ENCODE peak calls at places on chromosomes 12 and 14, in nine cellular contexts. Z is epithelial cell of esophagus, O is fibroblast of lung, B is dorsolateral prefrontal cortex, N is A549, G is NB4, P is adrenal gland, F is AG04449, T is AG10803. A is an unnamed sample.

GRCh38 chr14:78595797-78596196 is 425.6 kb downstream of the NRXN3 start:
- DNase-seq in Z (peak; percentile 0), O (no peak), B (no peak), N (peak; percentile 5), G (peak; percentile 38), P (no peak), F (no peak), T (no peak), A (peak; percentile 18)

GRCh38 chr14:22388669-22389625 is 200.1 kb downstream of the DAD1 start:
- DNase-seq in Z (peak; percentile 73), O (peak; percentile 86), B (no peak), N (no peak), G (peak; percentile 11), P (no peak), F (peak; percentile 47), T (peak; percentile 49), A (no peak)

GRCh38 chr12:100154472-100155247 is 12.0 kb upstream of the BLTP3B start:
- DNase-seq in Z (peak; percentile 73), O (peak; percentile 32), B (peak; percentile 16), N (peak; percentile 84), G (peak; percentile 82), P (peak; percentile 75), F (no peak), T (peak; percentile 55), A (peak; percentile 79)

GRCh38 chr14:72736791-72737559 is 156.9 kb downstream of the DPF3 start:
- DNase-seq in Z (no peak), O (peak; percentile 50), B (peak; percentile 46), N (no peak), G (no peak), P (no peak), F (no peak), T (peak; percentile 89), A (no peak)

GRCh38 chr12:39368096-39368495 is 74.8 kb downstream of the KIF21A start:
- DNase-seq in Z (peak; percentile 26), O (no peak), B (no peak), N (peak; percentile 27), G (no peak), P (no peak), F (no peak), T (peak; percentile 33), A (peak; percentile 18)

GRCh38 chr14:22558221-22558913 is 30.7 kb downstream of the DAD1 start:
- DNase-seq in Z (no peak), O (no peak), B (no peak), N (no peak), G (peak; percentile 36), P (no peak), F (no peak), T (no peak), A (peak; percentile 80)

GRCh38 chr12:15404485-15404884 is 82.2 kb downstream of the PTPRO start:
- DNase-seq in Z (peak; percentile 62), O (peak; percentile 72), B (no peak), N (no peak), G (no peak), P (no peak), F (peak; percentile 21), T (no peak), A (no peak)

GRCh38 chr12:13288501-13288900 is 92.0 kb downstream of the EMP1 start:
- DNase-seq in Z (no peak), O (peak; percentile 33), B (no peak), N (no peak), G (no peak), P (no peak), F (no peak), T (peak; percentile 9), A (no peak)

GRCh38 chr12:91017511-91018263 is 12.9 kb upstream of the EPYC start:
- DNase-seq in Z (no peak), O (no peak), B (no peak), N (no peak), G (no peak), P (no peak), F (no peak), T (no peak), A (no peak)

GRCh38 chr14:68594737-68595380 is 198.0 kb downstream of the ZFP36L1 start:
- DNase-seq in Z (peak; percentile 27), O (no peak), B (no peak), N (no peak), G (no peak), P (no peak), F (no peak), T (no peak), A (no peak)

GRCh38 chr12:54680374-54680773 is 32.2 kb upstream of the DCD start:
- DNase-seq in Z (peak; percentile 49), O (no peak), B (no peak), N (peak; percentile 57), G (peak; percentile 54), P (peak; percentile 17), F (no peak), T (no peak), A (peak; percentile 51)

GRCh38 chr12:112584266-112584722 is 165.5 kb downstream of the PTPN11 start:
- DNase-seq in Z (no peak), O (no peak), B (no peak), N (peak; percentile 89), G (peak; percentile 43), P (no peak), F (no peak), T (no peak), A (peak; percentile 19)

GRCh38 chr12:132019891-132020290 is 70.1 kb downstream of the EP400 start:
- DNase-seq in Z (no peak), O (no peak), B (no peak), N (no peak), G (no peak), P (no peak), F (no peak), T (no peak), A (no peak)

GRCh38 chr12:42126963-42127362 is 17.7 kb downstream of the GXYLT1 start:
- DNase-seq in Z (no peak), O (no peak), B (no peak), N (no peak), G (no peak), P (no peak), F (no peak), T (no peak), A (no peak)
- H3K4me3 ChIP-seq in Z (no peak overlapping the region), O (no peak overlapping the region), B (no peak overlapping the region), N (no peak overlapping the region), G (no peak overlapping the region), P (no peak overlapping the region), F (no peak overlapping the region), T (no peak overlapping the region), A (no peak overlapping the region)

GRCh38 chr14:61322799-61323290 is 1.5 kb downstream of the PRKCH start:
- DNase-seq in Z (peak; percentile 97), O (peak; percentile 7), B (no peak), N (peak; percentile 16), G (no peak), P (no peak), F (no peak), T (no peak), A (peak; percentile 44)

GRCh38 chr14:61320806-61321384 is 484 bp upstream of the PRKCH start:
- DNase-seq in Z (peak; percentile 52), O (no peak), B (no peak), N (no peak), G (no peak), P (peak; percentile 27), F (no peak), T (no peak), A (no peak)

GRCh38 chr14:61319706-61320105 is 1.7 kb upstream of the PRKCH start:
- DNase-seq in Z (no peak), O (no peak), B (no peak), N (no peak), G (no peak), P (no peak), F (no peak), T (no peak), A (no peak)

GRCh38 chr14:61322011-61322798 is 826 bp downstream of the PRKCH start:
- DNase-seq in Z (peak; percentile 85), O (no peak), B (no peak), N (no peak), G (no peak), P (peak; percentile 29), F (no peak), T (no peak), A (peak; percentile 31)

DNA sequence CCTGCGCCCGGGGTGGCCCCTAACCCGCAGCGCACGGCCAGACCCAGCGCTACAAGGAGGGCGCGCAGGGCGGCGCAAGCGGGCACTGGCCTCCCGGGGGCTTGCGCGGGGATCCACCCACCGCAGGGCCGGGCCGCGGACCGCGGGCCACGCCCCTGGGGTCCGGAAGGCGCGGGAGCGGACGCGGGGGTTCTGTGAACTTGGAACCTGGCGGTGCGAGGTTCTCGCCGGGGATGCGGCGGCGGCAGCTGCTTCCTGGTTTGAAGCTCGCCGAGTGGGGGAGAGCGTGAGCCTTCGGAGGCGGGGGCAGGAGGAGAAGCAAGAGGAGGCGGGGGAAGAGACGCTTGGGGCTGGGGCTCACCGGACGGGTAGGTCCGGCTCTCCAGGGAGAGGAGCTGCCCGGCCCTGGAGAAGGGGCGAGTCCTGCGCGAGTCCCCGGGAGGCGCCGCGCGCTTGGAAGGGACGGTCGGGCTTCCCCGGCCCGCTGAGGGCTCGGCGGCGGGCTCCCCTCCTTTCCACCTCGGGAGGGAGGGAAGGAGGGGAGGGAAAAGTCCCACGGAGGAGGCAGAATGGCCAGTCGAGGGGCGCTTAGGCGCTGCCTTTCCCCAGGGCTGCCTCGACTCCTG is at the start of gene PRKCH:
- DNase-seq in Z (peak; percentile 94), O (peak; percentile 44), B (no peak), N (peak; percentile 65), G (no peak), P (peak; percentile 73), F (no peak), T (peak; percentile 1), A (peak; percentile 88)
- TF ChIP-seq CTCF in Z (peak; percentile 36), O (no peak), B (no peak), N (peak; percentile 36), G (no peak), P (no peak), F (peak; percentile 2), T (no peak), A (no peak)

GRCh38 chr12:77010637-77011548 is 54.5 kb downstream of the E2F7 start:
- DNase-seq in Z (peak; percentile 79), O (peak; percentile 62), B (peak; percentile 83), N (peak; percentile 76), G (peak; percentile 76), P (peak; percentile 71), F (peak; percentile 12), T (peak; percentile 71), A (peak; percentile 75)
- H3K4me3 ChIP-seq in Z (no peak overlapping the region), O (no peak overlapping the region), B (peak overlapping the region; percentile 37), N (no peak overlapping the region), G (no peak overlapping the region), P (no peak overlapping the region), F (no peak overlapping the region), T (no peak overlapping the region), A (no peak overlapping the region)

DNA sequence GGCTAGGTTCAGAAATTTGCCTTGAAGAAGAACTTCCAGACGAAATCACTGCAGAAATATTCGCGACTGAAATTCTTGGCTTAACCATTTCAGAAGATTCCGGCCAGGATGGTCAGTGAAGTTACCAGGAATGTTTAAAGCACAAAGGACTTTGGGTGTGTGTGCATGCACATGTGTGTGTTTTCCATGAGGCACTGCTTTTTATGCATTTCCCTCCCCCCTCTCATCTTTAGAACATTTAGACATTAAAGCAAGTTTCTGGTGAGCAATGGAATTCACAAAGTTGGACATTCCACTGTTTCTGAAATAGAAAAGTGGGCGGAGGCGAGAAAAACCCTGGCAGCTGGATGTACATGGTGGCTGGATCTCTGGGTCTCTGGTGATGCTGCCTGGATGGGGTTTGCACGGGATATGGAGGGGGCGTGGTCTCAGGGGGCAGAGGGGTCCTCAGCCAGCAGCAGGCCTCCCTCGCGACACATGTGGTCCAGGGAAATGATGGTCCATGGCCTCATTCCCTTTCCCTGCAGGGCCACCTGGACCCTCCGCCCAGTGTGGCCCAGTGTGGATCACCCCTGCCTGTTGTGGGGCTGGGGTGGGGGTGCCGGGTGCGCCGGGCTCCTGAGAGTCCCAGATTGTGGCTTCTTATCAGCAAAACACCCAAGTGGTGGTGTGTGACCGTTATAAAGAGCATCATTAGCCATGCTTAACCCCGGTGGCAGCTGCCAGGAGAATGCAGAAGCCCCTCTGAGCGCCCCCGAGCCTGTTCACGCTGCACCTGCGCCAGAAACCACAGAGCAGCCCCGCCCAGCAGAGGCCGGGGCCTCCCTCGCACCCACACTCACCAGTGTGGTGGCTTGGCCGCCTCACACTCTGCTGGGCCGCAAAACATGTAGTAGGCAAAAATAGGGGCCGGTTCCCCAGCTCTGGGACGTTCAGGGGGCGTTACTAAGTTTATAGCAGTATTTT is 17.8 kb upstream of the BCL7A start:
- DNase-seq in Z (no peak), O (peak; percentile 81), B (no peak), N (no peak), G (peak; percentile 56), P (no peak), F (no peak), T (peak; percentile 95), A (no peak)
- TF ChIP-seq CTCF in Z (no peak), O (no peak), B (no peak), N (no peak), G (no peak), P (no peak), F (no peak), T (no peak), A (no peak)

A was measured in GM12865.